ENCODE peak calls at places on chromosomes 4 and X, in five cellular contexts. T is fibroblast of lung, O is CD14-positive monocyte, P is mammary epithelial cell, B is GM10248. R is an unnamed sample.
A peak's percentile ranks its signal among the peaks of the same experiment; 100 is the strongest.

GRCh38 chr4:142408003-142408441 is 438.1 kb downstream of the INPP4B start:
- DNase-seq in O (no peak), T (peak; percentile 36), P (peak; percentile 96), B (no peak), R (peak; percentile 98)

GRCh38 chr4:3515646-3516045 is 16.6 kb downstream of the LRPAP1 start:
- DNase-seq in P (no peak), T (no peak), O (no peak), B (no peak), R (no peak)

GRCh38 chr4:147707892-147708672 is 23.8 kb upstream of the ARHGAP10 start:
- DNase-seq in P (peak; percentile 30), T (peak; percentile 64), O (peak; percentile 56), B (peak; percentile 52), R (peak; percentile 64)

GRCh38 chr4:139563515-139563914 is 7.5 kb upstream of the SETD7 start:
- DNase-seq in O (no peak), B (no peak), T (no peak), P (no peak), R (no peak)

GRCh38 chr4:76420901-76421581 is at the start of gene CCDC158:
- DNase-seq in B (no peak), T (peak; percentile 4), P (no peak), O (no peak), R (no peak)

GRCh38 chr4:178778500-178778899 is 1336.3 kb upstream of the AGA start:
- DNase-seq in B (no peak), T (no peak), O (no peak), P (no peak), R (no peak)

GRCh38 chr4:185721949-185722316 is 90.1 kb downstream of the SORBS2 start:
- DNase-seq in O (no peak), T (peak; percentile 78), B (no peak), P (no peak), R (peak; percentile 7)

GRCh38 chr4:110475881-110476818 is at the start of gene ENPEP:
- DNase-seq in O (no peak), P (no peak), B (no peak), T (peak; percentile 64), R (no peak)

GRCh38 chr4:7367361-7367760 is 67.4 kb downstream of the PSAPL1 start:
- DNase-seq in O (no peak), B (no peak), P (no peak), T (no peak), R (no peak)

GRCh38 chr4:101102114-101102752 is 245.1 kb downstream of the PPP3CA start:
- DNase-seq in B (no peak), O (no peak), T (peak; percentile 96), P (peak; percentile 19), R (no peak)

GRCh38 chr4:117400039-117400835 is 314.9 kb upstream of the TRAM1L1 start:
- DNase-seq in B (no peak), P (peak; percentile 60), T (peak; percentile 79), O (no peak), R (peak; percentile 81)

GRCh38 chrX:39439910-39440733 is 638.9 kb downstream of the MID1IP1 start:
- DNase-seq in T (no peak), O (no peak), P (no peak), B (peak; percentile 29), R (no peak)

GRCh38 chr4:123974419-123975105 is 578.0 kb downstream of the SPRY1 start:
- DNase-seq in P (no peak), O (no peak), B (no peak), T (peak; percentile 14), R (no peak)

R was measured in PC-3.